ENCODE peak calls at places on chromosomes 6 and 20, in ten cellular contexts. One of them, this sample, is unnamed.

GRCh38 chr6:32194825-32195651 is 2.6 kb upstream of the GPSM3 start:
- DNase-seq in anterior cingulate cortex: peak
- DNase-seq in AG20443: no peak
- DNase-seq in GM12864: no peak
- DNase-seq in heart left ventricle: peak
- DNase-seq in stimulated activated CD8-positive, alpha-beta memory T cell treated with anti-CD3 and anti-CD28 coated beads, Interleukin-4, amount 100 ng/mL, for 48 hours: peak
- DNase-seq in CD8-positive, alpha-beta memory T cell: no peak
- DNase-seq in ascending aorta: no peak
- DNase-seq in stromal cell of bone marrow: peak
- DNase-seq in fibroblast of pulmonary artery: peak
- DNase-seq in this sample: peak

GRCh38 chr6:74785236-74785635 is 420.6 kb downstream of the COL12A1 start:
- DNase-seq in anterior cingulate cortex: no peak
- DNase-seq in AG20443: no peak
- DNase-seq in GM12864: no peak
- DNase-seq in heart left ventricle: no peak
- DNase-seq in stimulated activated CD8-positive, alpha-beta memory T cell treated with anti-CD3 and anti-CD28 coated beads, Interleukin-4, amount 100 ng/mL, for 48 hours: no peak
- DNase-seq in CD8-positive, alpha-beta memory T cell: no peak
- DNase-seq in ascending aorta: no peak
- DNase-seq in stromal cell of bone marrow: no peak
- DNase-seq in fibroblast of pulmonary artery: peak
- DNase-seq in this sample: no peak

GRCh38 chr6:15810618-15811017 is 147.8 kb upstream of the DTNBP1 start:
- DNase-seq in anterior cingulate cortex: no peak
- DNase-seq in AG20443: no peak
- DNase-seq in GM12864: no peak
- DNase-seq in heart left ventricle: no peak
- DNase-seq in stimulated activated CD8-positive, alpha-beta memory T cell treated with anti-CD3 and anti-CD28 coated beads, Interleukin-4, amount 100 ng/mL, for 48 hours: no peak
- DNase-seq in CD8-positive, alpha-beta memory T cell: no peak
- DNase-seq in ascending aorta: no peak
- DNase-seq in stromal cell of bone marrow: no peak
- DNase-seq in fibroblast of pulmonary artery: no peak
- DNase-seq in this sample: no peak

GRCh38 chr6:128569737-128570438 is 49.5 kb upstream of the PTPRK start:
- DNase-seq in anterior cingulate cortex: no peak
- DNase-seq in AG20443: peak
- DNase-seq in GM12864: no peak
- DNase-seq in heart left ventricle: no peak
- DNase-seq in stimulated activated CD8-positive, alpha-beta memory T cell treated with anti-CD3 and anti-CD28 coated beads, Interleukin-4, amount 100 ng/mL, for 48 hours: no peak
- DNase-seq in CD8-positive, alpha-beta memory T cell: no peak
- DNase-seq in ascending aorta: no peak
- DNase-seq in stromal cell of bone marrow: peak
- DNase-seq in fibroblast of pulmonary artery: peak
- DNase-seq in this sample: peak

GRCh38 chr20:55567826-55568225 is 437.5 kb downstream of the CBLN4 start:
- DNase-seq in anterior cingulate cortex: no peak
- DNase-seq in AG20443: no peak
- DNase-seq in GM12864: no peak
- DNase-seq in heart left ventricle: no peak
- DNase-seq in stimulated activated CD8-positive, alpha-beta memory T cell treated with anti-CD3 and anti-CD28 coated beads, Interleukin-4, amount 100 ng/mL, for 48 hours: no peak
- DNase-seq in CD8-positive, alpha-beta memory T cell: no peak
- DNase-seq in ascending aorta: no peak
- DNase-seq in stromal cell of bone marrow: no peak
- DNase-seq in fibroblast of pulmonary artery: no peak
- DNase-seq in this sample: no peak

GRCh38 chr20:45998761-45999160 is 9.9 kb upstream of the MMP9 start:
- DNase-seq in anterior cingulate cortex: no peak
- DNase-seq in AG20443: no peak
- DNase-seq in GM12864: no peak
- DNase-seq in heart left ventricle: no peak
- DNase-seq in stimulated activated CD8-positive, alpha-beta memory T cell treated with anti-CD3 and anti-CD28 coated beads, Interleukin-4, amount 100 ng/mL, for 48 hours: no peak
- DNase-seq in CD8-positive, alpha-beta memory T cell: no peak
- DNase-seq in ascending aorta: no peak
- DNase-seq in stromal cell of bone marrow: no peak
- DNase-seq in fibroblast of pulmonary artery: no peak
- DNase-seq in this sample: no peak

GRCh38 chr6:167580512-167580911 is 246.2 kb upstream of the AFDN start:
- DNase-seq in anterior cingulate cortex: no peak
- DNase-seq in AG20443: no peak
- DNase-seq in GM12864: no peak
- DNase-seq in heart left ventricle: no peak
- DNase-seq in stimulated activated CD8-positive, alpha-beta memory T cell treated with anti-CD3 and anti-CD28 coated beads, Interleukin-4, amount 100 ng/mL, for 48 hours: no peak
- DNase-seq in CD8-positive, alpha-beta memory T cell: no peak
- DNase-seq in ascending aorta: no peak
- DNase-seq in stromal cell of bone marrow: no peak
- DNase-seq in fibroblast of pulmonary artery: no peak
- DNase-seq in this sample: peak

GRCh38 chr6:3205913-3206312 is 21.5 kb downstream of the TUBB2B start:
- DNase-seq in anterior cingulate cortex: no peak
- DNase-seq in AG20443: peak
- DNase-seq in GM12864: no peak
- DNase-seq in heart left ventricle: no peak
- DNase-seq in stimulated activated CD8-positive, alpha-beta memory T cell treated with anti-CD3 and anti-CD28 coated beads, Interleukin-4, amount 100 ng/mL, for 48 hours: no peak
- DNase-seq in CD8-positive, alpha-beta memory T cell: no peak
- DNase-seq in ascending aorta: no peak
- DNase-seq in stromal cell of bone marrow: peak
- DNase-seq in fibroblast of pulmonary artery: peak
- DNase-seq in this sample: peak

GRCh38 chr6:28134015-28134414 is 7.7 kb upstream of the ZKSCAN8 start:
- DNase-seq in anterior cingulate cortex: peak
- DNase-seq in AG20443: peak
- DNase-seq in GM12864: no peak
- DNase-seq in heart left ventricle: no peak
- DNase-seq in stimulated activated CD8-positive, alpha-beta memory T cell treated with anti-CD3 and anti-CD28 coated beads, Interleukin-4, amount 100 ng/mL, for 48 hours: no peak
- DNase-seq in CD8-positive, alpha-beta memory T cell: no peak
- DNase-seq in ascending aorta: no peak
- DNase-seq in stromal cell of bone marrow: no peak
- DNase-seq in fibroblast of pulmonary artery: peak
- DNase-seq in this sample: peak

GRCh38 chr6:44738652-44739141 is 351.2 kb downstream of the CDC5L start:
- DNase-seq in anterior cingulate cortex: no peak
- DNase-seq in AG20443: peak
- DNase-seq in GM12864: no peak
- DNase-seq in heart left ventricle: no peak
- DNase-seq in stimulated activated CD8-positive, alpha-beta memory T cell treated with anti-CD3 and anti-CD28 coated beads, Interleukin-4, amount 100 ng/mL, for 48 hours: no peak
- DNase-seq in CD8-positive, alpha-beta memory T cell: no peak
- DNase-seq in ascending aorta: no peak
- DNase-seq in stromal cell of bone marrow: peak
- DNase-seq in fibroblast of pulmonary artery: peak
- DNase-seq in this sample: peak

GRCh38 chr6:30219244-30219643 is 6.0 kb upstream of the TRIM26 start:
- DNase-seq in anterior cingulate cortex: peak
- DNase-seq in AG20443: peak
- DNase-seq in GM12864: no peak
- DNase-seq in heart left ventricle: no peak
- DNase-seq in stimulated activated CD8-positive, alpha-beta memory T cell treated with anti-CD3 and anti-CD28 coated beads, Interleukin-4, amount 100 ng/mL, for 48 hours: peak
- DNase-seq in CD8-positive, alpha-beta memory T cell: no peak
- DNase-seq in ascending aorta: no peak
- DNase-seq in stromal cell of bone marrow: peak
- DNase-seq in fibroblast of pulmonary artery: peak
- DNase-seq in this sample: peak

GRCh38 chr6:42084889-42085288 is 34.6 kb downstream of the TAF8 start:
- DNase-seq in anterior cingulate cortex: no peak
- DNase-seq in AG20443: no peak
- DNase-seq in GM12864: no peak
- DNase-seq in heart left ventricle: no peak
- DNase-seq in stimulated activated CD8-positive, alpha-beta memory T cell treated with anti-CD3 and anti-CD28 coated beads, Interleukin-4, amount 100 ng/mL, for 48 hours: no peak
- DNase-seq in CD8-positive, alpha-beta memory T cell: no peak
- DNase-seq in ascending aorta: no peak
- DNase-seq in stromal cell of bone marrow: no peak
- DNase-seq in fibroblast of pulmonary artery: no peak
- DNase-seq in this sample: peak

GRCh38 chr6:149861603-149862423 is 2.3 kb downstream of the LRP11 start:
- DNase-seq in anterior cingulate cortex: no peak
- DNase-seq in AG20443: no peak
- DNase-seq in GM12864: no peak
- DNase-seq in heart left ventricle: no peak
- DNase-seq in stimulated activated CD8-positive, alpha-beta memory T cell treated with anti-CD3 and anti-CD28 coated beads, Interleukin-4, amount 100 ng/mL, for 48 hours: no peak
- DNase-seq in CD8-positive, alpha-beta memory T cell: no peak
- DNase-seq in ascending aorta: no peak
- DNase-seq in stromal cell of bone marrow: no peak
- DNase-seq in fibroblast of pulmonary artery: no peak
- DNase-seq in this sample: no peak

GRCh38 chr6:31689249-31690110 is 8.6 kb upstream of the LY6G5C start:
- DNase-seq in anterior cingulate cortex: no peak
- DNase-seq in AG20443: no peak
- DNase-seq in GM12864: no peak
- DNase-seq in heart left ventricle: no peak
- DNase-seq in stimulated activated CD8-positive, alpha-beta memory T cell treated with anti-CD3 and anti-CD28 coated beads, Interleukin-4, amount 100 ng/mL, for 48 hours: no peak
- DNase-seq in CD8-positive, alpha-beta memory T cell: no peak
- DNase-seq in ascending aorta: no peak
- DNase-seq in stromal cell of bone marrow: no peak
- DNase-seq in fibroblast of pulmonary artery: no peak
- DNase-seq in this sample: no peak

GRCh38 chr6:38806833-38807232 is 91.7 kb downstream of the DNAH8 start:
- DNase-seq in anterior cingulate cortex: no peak
- DNase-seq in AG20443: no peak
- DNase-seq in GM12864: no peak
- DNase-seq in heart left ventricle: no peak
- DNase-seq in stimulated activated CD8-positive, alpha-beta memory T cell treated with anti-CD3 and anti-CD28 coated beads, Interleukin-4, amount 100 ng/mL, for 48 hours: no peak
- DNase-seq in CD8-positive, alpha-beta memory T cell: no peak
- DNase-seq in ascending aorta: no peak
- DNase-seq in stromal cell of bone marrow: no peak
- DNase-seq in fibroblast of pulmonary artery: no peak
- DNase-seq in this sample: no peak

GRCh38 chr6:17045581-17046322 is 56.1 kb upstream of the STMND1 start:
- DNase-seq in anterior cingulate cortex: peak
- DNase-seq in AG20443: peak
- DNase-seq in GM12864: no peak
- DNase-seq in heart left ventricle: no peak
- DNase-seq in stimulated activated CD8-positive, alpha-beta memory T cell treated with anti-CD3 and anti-CD28 coated beads, Interleukin-4, amount 100 ng/mL, for 48 hours: no peak
- DNase-seq in CD8-positive, alpha-beta memory T cell: no peak
- DNase-seq in ascending aorta: no peak
- DNase-seq in stromal cell of bone marrow: peak
- DNase-seq in fibroblast of pulmonary artery: peak
- DNase-seq in this sample: no peak

GRCh38 chr6:88361298-88361697 is 195.2 kb upstream of the CNR1 start:
- DNase-seq in anterior cingulate cortex: no peak
- DNase-seq in AG20443: no peak
- DNase-seq in GM12864: no peak
- DNase-seq in heart left ventricle: no peak
- DNase-seq in stimulated activated CD8-positive, alpha-beta memory T cell treated with anti-CD3 and anti-CD28 coated beads, Interleukin-4, amount 100 ng/mL, for 48 hours: no peak
- DNase-seq in CD8-positive, alpha-beta memory T cell: no peak
- DNase-seq in ascending aorta: no peak
- DNase-seq in stromal cell of bone marrow: no peak
- DNase-seq in fibroblast of pulmonary artery: no peak
- DNase-seq in this sample: no peak

GRCh38 chr6:63516186-63516944 is 55.9 kb upstream of the LOC128125822 start:
- DNase-seq in anterior cingulate cortex: no peak
- DNase-seq in AG20443: no peak
- DNase-seq in GM12864: no peak
- DNase-seq in heart left ventricle: no peak
- DNase-seq in stimulated activated CD8-positive, alpha-beta memory T cell treated with anti-CD3 and anti-CD28 coated beads, Interleukin-4, amount 100 ng/mL, for 48 hours: no peak
- DNase-seq in CD8-positive, alpha-beta memory T cell: no peak
- DNase-seq in ascending aorta: no peak
- DNase-seq in stromal cell of bone marrow: no peak
- DNase-seq in fibroblast of pulmonary artery: peak
- DNase-seq in this sample: no peak

GRCh38 chr6:107488875-107489635 is 862 bp upstream of the SOBP start:
- DNase-seq in anterior cingulate cortex: peak
- DNase-seq in AG20443: peak
- DNase-seq in GM12864: no peak
- DNase-seq in heart left ventricle: peak
- DNase-seq in stimulated activated CD8-positive, alpha-beta memory T cell treated with anti-CD3 and anti-CD28 coated beads, Interleukin-4, amount 100 ng/mL, for 48 hours: peak
- DNase-seq in CD8-positive, alpha-beta memory T cell: no peak
- DNase-seq in ascending aorta: no peak
- DNase-seq in stromal cell of bone marrow: no peak
- DNase-seq in fibroblast of pulmonary artery: peak
- DNase-seq in this sample: peak

GRCh38 chr20:63828124-63828523 is 2.9 kb downstream of the ZBTB46 start:
- DNase-seq in anterior cingulate cortex: no peak
- DNase-seq in AG20443: no peak
- DNase-seq in GM12864: no peak
- DNase-seq in heart left ventricle: no peak
- DNase-seq in stimulated activated CD8-positive, alpha-beta memory T cell treated with anti-CD3 and anti-CD28 coated beads, Interleukin-4, amount 100 ng/mL, for 48 hours: no peak
- DNase-seq in CD8-positive, alpha-beta memory T cell: no peak
- DNase-seq in ascending aorta: no peak
- DNase-seq in stromal cell of bone marrow: no peak
- DNase-seq in fibroblast of pulmonary artery: no peak
- DNase-seq in this sample: no peak

GRCh38 chr20:19758888-19759331 is 852 bp downstream of the RIN2 start:
- DNase-seq in anterior cingulate cortex: peak
- DNase-seq in AG20443: peak
- DNase-seq in GM12864: no peak
- DNase-seq in heart left ventricle: peak
- DNase-seq in stimulated activated CD8-positive, alpha-beta memory T cell treated with anti-CD3 and anti-CD28 coated beads, Interleukin-4, amount 100 ng/mL, for 48 hours: no peak
- DNase-seq in CD8-positive, alpha-beta memory T cell: no peak
- DNase-seq in ascending aorta: no peak
- DNase-seq in stromal cell of bone marrow: no peak
- DNase-seq in fibroblast of pulmonary artery: peak
- DNase-seq in this sample: peak

This sample was measured in A673.